ENCODE peak calls at places on chromosomes 11 and 22, in four cellular contexts. Q, C, A and W are unnamed samples.

GRCh38 chr11:272931-273198 is 5.3 kb upstream of the NLRP6 start:
- DNase-seq in C (no peak), A (no peak), Q (no peak), W (no peak)

GRCh38 chr11:80390546-80390945 is 949.7 kb upstream of the TENM4 start:
- DNase-seq in A (no peak), C (no peak), Q (no peak), W (no peak)

GRCh38 chr22:50196256-50196655 is 4.6 kb upstream of the SELENOO start:
- DNase-seq in A (no peak), C (no peak), Q (no peak), W (no peak)

GRCh38 chr11:33703234-33703633 is 2.6 kb upstream of the C11orf91 start:
- DNase-seq in A (no peak), Q (no peak), C (no peak), W (no peak)

GRCh38 chr22:22576244-22576988 is 17.4 kb upstream of the PRAME start:
- DNase-seq in A (peak), C (peak), Q (peak), W (peak)

GRCh38 chr11:99020324-99021225 is at the start of gene CNTN5:
- DNase-seq in A (no peak), C (peak), Q (peak), W (peak)

GRCh38 chr11:21774212-21774611 is 418.7 kb upstream of the ANO5 start:
- DNase-seq in C (no peak), A (no peak), Q (no peak), W (no peak)

GRCh38 chr11:1761857-1762536 is 1.7 kb downstream of the CTSD start:
- DNase-seq in A (no peak), C (no peak), Q (no peak), W (no peak)

GRCh38 chr11:101453682-101454081 is 130.1 kb downstream of the TRPC6 start:
- DNase-seq in Q (no peak), C (peak), A (no peak), W (no peak)

GRCh38 chr22:37032535-37033460 is 13.3 kb downstream of the MPST start:
- DNase-seq in A (no peak), Q (no peak), C (peak), W (no peak)

GRCh38 chr11:66546368-66546965 is at the start of gene ACTN3:
- DNase-seq in Q (peak), A (no peak), C (no peak), W (peak)

GRCh38 chr11:134387501-134387900 is 24.5 kb downstream of the B3GAT1 start:
- DNase-seq in Q (no peak), C (no peak), A (no peak), W (no peak)

GRCh38 chr11:3710485-3711259 is 39.5 kb upstream of the CHRNA10 start:
- DNase-seq in A (no peak), C (peak), Q (no peak), W (no peak)

GRCh38 chr11:19087658-19088057 is 27.1 kb upstream of the MRGPRX2 start:
- DNase-seq in Q (no peak), A (no peak), C (peak), W (no peak)

GRCh38 chr11:20363500-20364411 is at the start of gene HTATIP2:
- DNase-seq in A (peak), C (peak), Q (peak), W (peak)

GRCh38 chr22:24040946-24041345 is 29.8 kb downstream of the CABIN1 start:
- DNase-seq in A (no peak), Q (no peak), C (no peak), W (no peak)

GRCh38 chr22:41939981-41940852 is 6.7 kb downstream of the CENPM start:
- DNase-seq in C (no peak), A (peak), Q (no peak), W (no peak)

GRCh38 chr11:34929794-34930763 is 13.7 kb downstream of the PDHX start:
- DNase-seq in C (no peak), Q (no peak), A (no peak), W (no peak)

GRCh38 chr11:17979770-17980371 is 33.0 kb downstream of the SERGEF start:
- DNase-seq in A (peak), C (peak), Q (peak), W (peak)